ENCODE peak calls at places on chromosomes 11 and 22, in five cellular contexts. One of them, this sample, is unnamed.

GRCh38 chr22:41929158-41929896 is 2.7 kb upstream of the TNFRSF13C start:
- DNase-seq in neural progenitor cell: no peak
- DNase-seq in RWPE1: no peak
- DNase-seq in AG04450: no peak
- DNase-seq in H1: no peak
- DNase-seq in this sample: no peak

GRCh38 chr22:44497218-44497903 is 672 bp downstream of the RTL6 start:
- DNase-seq in neural progenitor cell: peak
- DNase-seq in RWPE1: peak
- DNase-seq in AG04450: no peak
- DNase-seq in H1: no peak
- DNase-seq in this sample: no peak

GRCh38 chr11:24239016-24239720 is 257.7 kb upstream of the LUZP2 start:
- DNase-seq in neural progenitor cell: no peak
- DNase-seq in RWPE1: peak
- DNase-seq in AG04450: peak
- DNase-seq in H1: no peak
- DNase-seq in this sample: no peak

GRCh38 chr11:10659339-10660216 is 34.0 kb downstream of the IRAG1 start:
- DNase-seq in neural progenitor cell: no peak
- DNase-seq in RWPE1: peak
- DNase-seq in AG04450: peak
- DNase-seq in H1: no peak
- DNase-seq in this sample: no peak

GRCh38 chr11:2366271-2366670 is 10.8 kb upstream of the CD81 start:
- DNase-seq in neural progenitor cell: no peak
- DNase-seq in RWPE1: no peak
- DNase-seq in AG04450: no peak
- DNase-seq in H1: no peak
- DNase-seq in this sample: no peak

GRCh38 chr22:32818446-32819115 is 17.1 kb downstream of the TIMP3 start:
- DNase-seq in neural progenitor cell: no peak
- DNase-seq in RWPE1: no peak
- DNase-seq in AG04450: no peak
- DNase-seq in H1: no peak
- DNase-seq in this sample: no peak

GRCh38 chr11:119531091-119531490 is 108.1 kb upstream of the THY1 start:
- DNase-seq in neural progenitor cell: no peak
- DNase-seq in RWPE1: no peak
- DNase-seq in AG04450: no peak
- DNase-seq in H1: no peak
- DNase-seq in this sample: no peak

GRCh38 chr11:69115586-69116560 is 39.9 kb upstream of the SMIM38 start:
- DNase-seq in neural progenitor cell: no peak
- DNase-seq in RWPE1: peak
- DNase-seq in AG04450: no peak
- DNase-seq in H1: no peak
- DNase-seq in this sample: no peak

GRCh38 chr22:32204856-32205722 is at the start of gene RFPL2:
- DNase-seq in neural progenitor cell: peak
- DNase-seq in RWPE1: peak
- DNase-seq in AG04450: no peak
- DNase-seq in H1: no peak
- DNase-seq in this sample: peak

GRCh38 chr11:101442171-101442570 is 141.6 kb downstream of the TRPC6 start:
- DNase-seq in neural progenitor cell: no peak
- DNase-seq in RWPE1: no peak
- DNase-seq in AG04450: no peak
- DNase-seq in H1: no peak
- DNase-seq in this sample: no peak

GRCh38 chr11:92322225-92322624 is 97.6 kb downstream of the FAT3 start:
- DNase-seq in neural progenitor cell: no peak
- DNase-seq in RWPE1: no peak
- DNase-seq in AG04450: no peak
- DNase-seq in H1: no peak
- DNase-seq in this sample: no peak

GRCh38 chr11:128507936-128508335 is 79.4 kb downstream of the ETS1 start:
- DNase-seq in neural progenitor cell: no peak
- DNase-seq in RWPE1: no peak
- DNase-seq in AG04450: no peak
- DNase-seq in H1: no peak
- DNase-seq in this sample: no peak

GRCh38 chr22:24937114-24937513 is 9.4 kb downstream of the LHFPL7 start:
- DNase-seq in neural progenitor cell: peak
- DNase-seq in RWPE1: no peak
- DNase-seq in AG04450: no peak
- DNase-seq in H1: no peak
- DNase-seq in this sample: no peak

GRCh38 chr11:59669611-59670009 is 773 bp upstream of the PATL1 start:
- DNase-seq in neural progenitor cell: no peak
- DNase-seq in RWPE1: peak
- DNase-seq in AG04450: no peak
- DNase-seq in H1: no peak
- DNase-seq in this sample: peak

GRCh38 chr11:117807482-117808272 is 10.7 kb upstream of the DSCAML1 start:
- DNase-seq in neural progenitor cell: peak
- DNase-seq in RWPE1: peak
- DNase-seq in AG04450: peak
- DNase-seq in H1: no peak
- DNase-seq in this sample: no peak

GRCh38 chr11:117808768-117809167 is 11.8 kb upstream of the DSCAML1 start:
- DNase-seq in neural progenitor cell: no peak
- DNase-seq in RWPE1: no peak
- DNase-seq in AG04450: no peak
- DNase-seq in H1: no peak
- DNase-seq in this sample: no peak

GRCh38 chr11:117806906-117807305 is 9.9 kb upstream of the DSCAML1 start:
- DNase-seq in neural progenitor cell: no peak
- DNase-seq in RWPE1: no peak
- DNase-seq in AG04450: no peak
- DNase-seq in H1: no peak
- DNase-seq in this sample: no peak

GRCh38 chr11:117805048-117805447 is 8.0 kb upstream of the DSCAML1 start:
- DNase-seq in neural progenitor cell: no peak
- DNase-seq in RWPE1: no peak
- DNase-seq in AG04450: no peak
- DNase-seq in H1: no peak
- DNase-seq in this sample: no peak

DNA sequence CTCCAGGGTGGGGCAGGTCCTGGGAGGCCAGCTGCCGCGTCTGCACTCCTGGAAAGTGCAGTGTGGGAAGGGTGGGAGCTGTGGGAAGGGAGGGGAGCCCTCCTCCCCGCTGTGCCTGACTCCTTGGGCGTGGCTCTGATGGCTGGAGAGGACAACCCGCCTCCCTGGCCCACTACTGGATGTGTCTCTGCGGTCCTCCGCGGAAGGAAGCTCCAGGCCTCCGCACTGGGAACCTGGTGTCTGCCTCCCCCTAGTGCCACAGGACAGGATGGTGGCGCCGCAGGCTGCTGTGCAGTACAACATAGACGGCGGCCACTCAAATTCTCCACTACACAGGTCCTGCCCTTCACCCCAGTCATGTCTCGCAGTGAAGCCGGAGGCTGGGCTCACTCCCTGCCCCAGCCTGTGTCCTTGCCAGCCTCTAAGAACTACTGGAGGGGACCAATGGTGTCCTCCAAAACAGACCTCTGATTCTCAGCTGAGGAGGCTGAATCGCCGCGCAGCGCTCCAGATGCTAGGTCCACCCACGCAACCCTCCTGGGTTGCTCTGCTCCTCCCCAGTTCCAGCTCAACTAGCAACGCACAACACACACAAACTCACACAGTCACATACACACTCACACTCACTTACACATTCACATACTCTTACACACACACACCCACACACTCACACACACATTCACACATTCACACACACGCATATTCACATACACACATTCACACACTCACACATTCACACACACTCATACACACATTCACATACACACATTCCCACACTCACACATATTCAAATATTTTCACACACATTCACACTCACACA is 12.4 kb upstream of the DSCAML1 start:
- DNase-seq in neural progenitor cell: peak
- DNase-seq in RWPE1: peak
- DNase-seq in AG04450: no peak
- DNase-seq in H1: no peak
- DNase-seq in this sample: peak
- TF ChIP-seq CTCF in neural progenitor cell: peak
- TF ChIP-seq CTCF in RWPE1: no peak
- TF ChIP-seq CTCF in AG04450: peak
- TF ChIP-seq CTCF in H1: peak
- TF ChIP-seq CTCF in this sample: peak

DNA sequence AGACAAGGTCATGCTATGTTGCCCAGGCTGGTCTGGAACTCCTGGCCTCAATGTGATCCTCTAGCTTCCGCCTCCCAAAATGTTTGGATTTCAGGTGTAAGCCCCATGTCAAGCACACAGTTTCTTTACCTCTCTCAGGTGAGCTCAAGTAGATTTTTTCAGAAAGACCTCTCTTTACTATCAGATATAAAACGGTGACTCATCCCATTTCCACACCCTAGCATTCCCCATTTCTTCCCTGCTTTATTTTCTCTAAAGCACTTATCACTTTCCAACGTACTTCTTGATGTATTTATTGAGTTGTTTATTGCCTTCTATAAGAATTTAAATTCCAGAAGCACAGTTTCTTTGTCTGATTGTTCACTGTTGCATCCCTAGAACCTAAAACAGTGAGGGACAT is 3.7 kb downstream of the TSG101 start:
- DNase-seq in neural progenitor cell: no peak
- DNase-seq in RWPE1: peak
- DNase-seq in AG04450: no peak
- DNase-seq in H1: no peak
- DNase-seq in this sample: no peak
- TF ChIP-seq CTCF in neural progenitor cell: no peak
- TF ChIP-seq CTCF in RWPE1: no peak
- TF ChIP-seq CTCF in AG04450: no peak
- TF ChIP-seq CTCF in H1: no peak
- TF ChIP-seq CTCF in this sample: no peak

GRCh38 chr11:827861-828167 is at the start of gene CRACR2B:
- DNase-seq in neural progenitor cell: no peak
- DNase-seq in RWPE1: no peak
- DNase-seq in AG04450: no peak
- DNase-seq in H1: no peak
- DNase-seq in this sample: no peak

GRCh38 chr11:827146-827860 is 416 bp upstream of the CRACR2B start:
- DNase-seq in neural progenitor cell: peak
- DNase-seq in RWPE1: no peak
- DNase-seq in AG04450: no peak
- DNase-seq in H1: no peak
- DNase-seq in this sample: no peak

GRCh38 chr11:829946-830294 is 2.2 kb downstream of the CRACR2B start:
- DNase-seq in neural progenitor cell: no peak
- DNase-seq in RWPE1: no peak
- DNase-seq in AG04450: no peak
- DNase-seq in H1: no peak
- DNase-seq in this sample: no peak

GRCh38 chr11:829116-829945 is 1.6 kb downstream of the CRACR2B start:
- DNase-seq in neural progenitor cell: peak
- DNase-seq in RWPE1: no peak
- DNase-seq in AG04450: no peak
- DNase-seq in H1: no peak
- DNase-seq in this sample: no peak

GRCh38 chr11:828501-829115 is 889 bp downstream of the CRACR2B start:
- DNase-seq in neural progenitor cell: peak
- DNase-seq in RWPE1: no peak
- DNase-seq in AG04450: no peak
- DNase-seq in H1: no peak
- DNase-seq in this sample: no peak
- TF ChIP-seq CTCF in neural progenitor cell: no peak
- TF ChIP-seq CTCF in RWPE1: no peak
- TF ChIP-seq CTCF in AG04450: no peak
- TF ChIP-seq CTCF in H1: no peak
- TF ChIP-seq CTCF in this sample: no peak

GRCh38 chr22:43110444-43110926 is at the start of gene BIK:
- DNase-seq in neural progenitor cell: peak
- DNase-seq in RWPE1: peak
- DNase-seq in AG04450: no peak
- DNase-seq in H1: no peak
- DNase-seq in this sample: no peak
- TF ChIP-seq CTCF in neural progenitor cell: no peak
- TF ChIP-seq CTCF in RWPE1: no peak
- TF ChIP-seq CTCF in AG04450: peak
- TF ChIP-seq CTCF in H1: no peak
- TF ChIP-seq CTCF in this sample: peak

This sample was measured in D721Med.